ENCODE peak calls at places on chromosome 7, in eight cellular contexts. L is D721Med; U is hypothalamus; O is stimulated activated CD4-positive, alpha-beta T cell treated with anti-CD3 and anti-CD28 coated beads, Interleukin-4, amount 100 ng/mL, for 1 hour; Q is HEK293T; J is AG10803; W is endodermal cell; S is left cardiac atrium. R is an unnamed sample.

GRCh38 chr7:4692055-4692454 is 10.0 kb downstream of the FOXK1 start:
- DNase-seq in L (no peak), U (no peak), O (no peak), Q (no peak), J (peak), W (no peak), S (no peak), R (no peak)

GRCh38 chr7:26155531-26156375 is 3.8 kb downstream of the NFE2L3 start:
- DNase-seq in L (no peak), U (no peak), O (no peak), Q (no peak), J (peak), W (peak), S (no peak), R (no peak)

GRCh38 chr7:105213619-105214018 is 175.1 kb downstream of the SRPK2 start:
- DNase-seq in L (no peak), U (no peak), O (no peak), Q (no peak), J (no peak), W (no peak), S (no peak), R (no peak)

GRCh38 chr7:13641699-13642098 is 347.8 kb downstream of the ETV1 start:
- DNase-seq in L (no peak), U (no peak), O (no peak), Q (no peak), J (peak), W (no peak), S (no peak), R (no peak)

GRCh38 chr7:45072131-45073030 is 16.4 kb downstream of the NACAD start:
- DNase-seq in L (no peak), U (no peak), O (no peak), Q (no peak), J (no peak), W (no peak), S (no peak), R (no peak)

GRCh38 chr7:107304636-107305035 is 135.8 kb downstream of the HBP1 start:
- DNase-seq in L (no peak), U (no peak), O (no peak), Q (no peak), J (no peak), W (no peak), S (no peak), R (no peak)

GRCh38 chr7:51234139-51234538 is 82.5 kb downstream of the COBL start:
- DNase-seq in L (no peak), U (no peak), O (no peak), Q (no peak), J (no peak), W (peak), S (peak), R (no peak)

GRCh38 chr7:106312906-106313305 is 28.1 kb upstream of the NAMPT start:
- DNase-seq in L (no peak), U (no peak), O (no peak), Q (no peak), J (no peak), W (no peak), S (no peak), R (no peak)

GRCh38 chr7:84617265-84618030 is 422.9 kb upstream of the SEMA3A start:
- DNase-seq in L (no peak), U (no peak), O (no peak), Q (no peak), J (no peak), W (no peak), S (no peak), R (no peak)

R was measured in AG08396.